ENCODE peak calls at places on chromosomes 6 and 20, in five cellular contexts. One of them, this sample, is unnamed.

GRCh38 chr6:17202526-17202925 is 78.6 kb upstream of the RBM24 start:
- DNase-seq in fibroblast of mammary gland: no peak
- DNase-seq in astrocyte of the cerebellum: no peak
- DNase-seq in spleen: no peak
- DNase-seq in GM12865: no peak
- DNase-seq in this sample: no peak

GRCh38 chr6:124963416-124964083 is 1.3 kb downstream of the RNF217 start:
- DNase-seq in fibroblast of mammary gland: peak
- DNase-seq in astrocyte of the cerebellum: no peak
- DNase-seq in spleen: no peak
- DNase-seq in GM12865: no peak
- DNase-seq in this sample: no peak

GRCh38 chr20:62219992-62220665 is at the start of gene HRH3:
- DNase-seq in fibroblast of mammary gland: no peak
- DNase-seq in astrocyte of the cerebellum: no peak
- DNase-seq in spleen: peak
- DNase-seq in GM12865: peak
- DNase-seq in this sample: no peak

GRCh38 chr6:42147138-42147562 is 4.7 kb upstream of the C6orf132 start:
- DNase-seq in fibroblast of mammary gland: no peak
- DNase-seq in astrocyte of the cerebellum: no peak
- DNase-seq in spleen: no peak
- DNase-seq in GM12865: no peak
- DNase-seq in this sample: no peak

GRCh38 chr6:17729223-17730077 is 22.7 kb upstream of the NUP153 start:
- DNase-seq in fibroblast of mammary gland: peak
- DNase-seq in astrocyte of the cerebellum: no peak
- DNase-seq in spleen: no peak
- DNase-seq in GM12865: no peak
- DNase-seq in this sample: no peak

GRCh38 chr6:125314019-125314581 is 12.3 kb upstream of the HDDC2 start:
- DNase-seq in fibroblast of mammary gland: peak
- DNase-seq in astrocyte of the cerebellum: peak
- DNase-seq in spleen: no peak
- DNase-seq in GM12865: peak
- DNase-seq in this sample: no peak

GRCh38 chr6:143510991-143511891 is at the start of gene FUCA2:
- DNase-seq in fibroblast of mammary gland: peak
- DNase-seq in astrocyte of the cerebellum: peak
- DNase-seq in spleen: peak
- DNase-seq in GM12865: peak
- DNase-seq in this sample: peak

GRCh38 chr20:9912858-9913434 is 74.1 kb upstream of the PAK5 start:
- DNase-seq in fibroblast of mammary gland: peak
- DNase-seq in astrocyte of the cerebellum: peak
- DNase-seq in spleen: no peak
- DNase-seq in GM12865: peak
- DNase-seq in this sample: peak

GRCh38 chr6:149354009-149354408 is 36.5 kb downstream of the TAB2 start:
- DNase-seq in fibroblast of mammary gland: no peak
- DNase-seq in astrocyte of the cerebellum: no peak
- DNase-seq in spleen: no peak
- DNase-seq in GM12865: no peak
- DNase-seq in this sample: no peak

GRCh38 chr6:48928937-48929336 is 534.1 kb downstream of the MMUT start:
- DNase-seq in fibroblast of mammary gland: no peak
- DNase-seq in astrocyte of the cerebellum: no peak
- DNase-seq in spleen: no peak
- DNase-seq in GM12865: no peak
- DNase-seq in this sample: no peak

GRCh38 chr20:23399568-23400241 is 21.6 kb downstream of the NAPB start:
- DNase-seq in fibroblast of mammary gland: peak
- DNase-seq in astrocyte of the cerebellum: peak
- DNase-seq in spleen: no peak
- DNase-seq in GM12865: peak
- DNase-seq in this sample: peak

GRCh38 chr20:62068997-62069396 is 3.3 kb upstream of the TAF4 start:
- DNase-seq in fibroblast of mammary gland: peak
- DNase-seq in astrocyte of the cerebellum: no peak
- DNase-seq in spleen: peak
- DNase-seq in GM12865: no peak
- DNase-seq in this sample: no peak

GRCh38 chr6:12962995-12963394 is 246.4 kb downstream of the PHACTR1 start:
- DNase-seq in fibroblast of mammary gland: no peak
- DNase-seq in astrocyte of the cerebellum: no peak
- DNase-seq in spleen: no peak
- DNase-seq in GM12865: peak
- DNase-seq in this sample: no peak

GRCh38 chr20:59818911-59819310 is 114.5 kb downstream of the SYCP2 start:
- DNase-seq in fibroblast of mammary gland: no peak
- DNase-seq in astrocyte of the cerebellum: no peak
- DNase-seq in spleen: peak
- DNase-seq in GM12865: no peak
- DNase-seq in this sample: no peak

GRCh38 chr6:4906942-4907300 is 96.9 kb downstream of the RPP40 start:
- DNase-seq in fibroblast of mammary gland: no peak
- DNase-seq in astrocyte of the cerebellum: no peak
- DNase-seq in spleen: no peak
- DNase-seq in GM12865: peak
- DNase-seq in this sample: no peak

GRCh38 chr20:20366896-20367680 is 816 bp upstream of the INSM1 start:
- DNase-seq in fibroblast of mammary gland: no peak
- DNase-seq in astrocyte of the cerebellum: no peak
- DNase-seq in spleen: no peak
- DNase-seq in GM12865: no peak
- DNase-seq in this sample: no peak

GRCh38 chr20:48057739-48058138 is 272.5 kb upstream of the SULF2 start:
- DNase-seq in fibroblast of mammary gland: no peak
- DNase-seq in astrocyte of the cerebellum: no peak
- DNase-seq in spleen: no peak
- DNase-seq in GM12865: no peak
- DNase-seq in this sample: no peak

GRCh38 chr6:158910484-158911075 is 89.4 kb downstream of the RSPH3 start:
- DNase-seq in fibroblast of mammary gland: no peak
- DNase-seq in astrocyte of the cerebellum: no peak
- DNase-seq in spleen: no peak
- DNase-seq in GM12865: peak
- DNase-seq in this sample: no peak

GRCh38 chr6:35710241-35710847 is 21.6 kb upstream of the FKBP5 start:
- DNase-seq in fibroblast of mammary gland: peak
- DNase-seq in astrocyte of the cerebellum: no peak
- DNase-seq in spleen: no peak
- DNase-seq in GM12865: no peak
- DNase-seq in this sample: no peak

GRCh38 chr6:82619573-82619972 is 256.0 kb downstream of the TPBG start:
- DNase-seq in fibroblast of mammary gland: no peak
- DNase-seq in astrocyte of the cerebellum: no peak
- DNase-seq in spleen: no peak
- DNase-seq in GM12865: no peak
- DNase-seq in this sample: no peak

GRCh38 chr6:82617648-82618047 is 254.0 kb downstream of the TPBG start:
- DNase-seq in fibroblast of mammary gland: peak
- DNase-seq in astrocyte of the cerebellum: no peak
- DNase-seq in spleen: no peak
- DNase-seq in GM12865: no peak
- DNase-seq in this sample: no peak

GRCh38 chr6:82612475-82612874 is 248.9 kb downstream of the TPBG start:
- DNase-seq in fibroblast of mammary gland: no peak
- DNase-seq in astrocyte of the cerebellum: no peak
- DNase-seq in spleen: no peak
- DNase-seq in GM12865: no peak
- DNase-seq in this sample: peak

GRCh38 chr6:82614518-82614917 is 250.9 kb downstream of the TPBG start:
- DNase-seq in fibroblast of mammary gland: no peak
- DNase-seq in astrocyte of the cerebellum: no peak
- DNase-seq in spleen: no peak
- DNase-seq in GM12865: no peak
- DNase-seq in this sample: no peak

GRCh38 chr6:82616386-82617028 is 252.9 kb downstream of the TPBG start:
- DNase-seq in fibroblast of mammary gland: peak
- DNase-seq in astrocyte of the cerebellum: no peak
- DNase-seq in spleen: no peak
- DNase-seq in GM12865: no peak
- DNase-seq in this sample: no peak
- H3K4me3 ChIP-seq in fibroblast of mammary gland: no peak
- H3K4me3 ChIP-seq in astrocyte of the cerebellum: no peak
- H3K4me3 ChIP-seq in spleen: no peak
- H3K4me3 ChIP-seq in GM12865: no peak
- H3K4me3 ChIP-seq in this sample: no peak

GRCh38 chr6:27500177-27500576 is 27.3 kb upstream of the ZNF184 start:
- DNase-seq in fibroblast of mammary gland: no peak
- DNase-seq in astrocyte of the cerebellum: no peak
- DNase-seq in spleen: no peak
- DNase-seq in GM12865: no peak
- DNase-seq in this sample: no peak

GRCh38 chr6:27492776-27493175 is 19.9 kb upstream of the ZNF184 start:
- DNase-seq in fibroblast of mammary gland: no peak
- DNase-seq in astrocyte of the cerebellum: no peak
- DNase-seq in spleen: no peak
- DNase-seq in GM12865: no peak
- DNase-seq in this sample: no peak

GRCh38 chr6:27494987-27495385 is 22.1 kb upstream of the ZNF184 start:
- DNase-seq in fibroblast of mammary gland: no peak
- DNase-seq in astrocyte of the cerebellum: no peak
- DNase-seq in spleen: no peak
- DNase-seq in GM12865: no peak
- DNase-seq in this sample: no peak

GRCh38 chr6:27494103-27494502 is 21.2 kb upstream of the ZNF184 start:
- DNase-seq in fibroblast of mammary gland: no peak
- DNase-seq in astrocyte of the cerebellum: no peak
- DNase-seq in spleen: no peak
- DNase-seq in GM12865: no peak
- DNase-seq in this sample: no peak

GRCh38 chr6:27495386-27496135 is 22.7 kb upstream of the ZNF184 start:
- DNase-seq in fibroblast of mammary gland: peak
- DNase-seq in astrocyte of the cerebellum: no peak
- DNase-seq in spleen: no peak
- DNase-seq in GM12865: peak
- DNase-seq in this sample: peak
- TF ChIP-seq CTCF in fibroblast of mammary gland: peak
- TF ChIP-seq CTCF in astrocyte of the cerebellum: no peak
- TF ChIP-seq CTCF in spleen: no peak
- TF ChIP-seq CTCF in GM12865: no peak
- TF ChIP-seq CTCF in this sample: peak

GRCh38 chr20:64047046-64047389 is 2.4 kb downstream of the SOX18 start:
- DNase-seq in fibroblast of mammary gland: no peak
- DNase-seq in astrocyte of the cerebellum: no peak
- DNase-seq in spleen: no peak
- DNase-seq in GM12865: no peak
- DNase-seq in this sample: no peak
- H3K4me3 ChIP-seq in fibroblast of mammary gland: no peak
- H3K4me3 ChIP-seq in astrocyte of the cerebellum: no peak
- H3K4me3 ChIP-seq in spleen: no peak
- H3K4me3 ChIP-seq in GM12865: no peak
- H3K4me3 ChIP-seq in this sample: no peak

GRCh38 chr6:33950891-33951889 is 147.4 kb upstream of the MLN start:
- DNase-seq in fibroblast of mammary gland: no peak
- DNase-seq in astrocyte of the cerebellum: no peak
- DNase-seq in spleen: peak
- DNase-seq in GM12865: no peak
- DNase-seq in this sample: no peak
- TF ChIP-seq CTCF in fibroblast of mammary gland: no peak
- TF ChIP-seq CTCF in astrocyte of the cerebellum: no peak
- TF ChIP-seq CTCF in spleen: no peak
- TF ChIP-seq CTCF in GM12865: no peak
- TF ChIP-seq CTCF in this sample: no peak

DNA sequence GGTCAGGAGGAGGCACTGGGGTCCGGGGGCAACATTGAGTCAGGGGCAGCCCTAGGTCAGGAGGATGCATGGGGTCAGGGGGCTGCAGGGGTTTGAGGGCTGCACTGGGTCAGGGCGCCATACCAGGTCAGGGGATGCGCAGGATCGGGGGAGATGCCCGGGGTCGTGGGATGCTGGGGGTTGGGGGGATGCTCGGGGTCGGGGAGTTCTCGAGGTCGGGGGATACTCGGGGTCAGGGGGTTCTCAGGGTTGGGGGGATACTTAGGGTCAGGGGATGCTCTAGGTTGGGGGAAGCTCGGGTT is 749 bp upstream of the EXOC2 start:
- DNase-seq in fibroblast of mammary gland: no peak
- DNase-seq in astrocyte of the cerebellum: no peak
- DNase-seq in spleen: no peak
- DNase-seq in GM12865: no peak
- DNase-seq in this sample: no peak
- H3K4me3 ChIP-seq in fibroblast of mammary gland: no peak
- H3K4me3 ChIP-seq in astrocyte of the cerebellum: peak
- H3K4me3 ChIP-seq in spleen: no peak
- H3K4me3 ChIP-seq in GM12865: peak
- H3K4me3 ChIP-seq in this sample: peak

GRCh38 chr6:115634899-115635298 is 425.8 kb downstream of the FRK start:
- DNase-seq in fibroblast of mammary gland: no peak
- DNase-seq in astrocyte of the cerebellum: no peak
- DNase-seq in spleen: no peak
- DNase-seq in GM12865: no peak
- DNase-seq in this sample: no peak
- TF ChIP-seq CTCF in fibroblast of mammary gland: no peak
- TF ChIP-seq CTCF in astrocyte of the cerebellum: no peak
- TF ChIP-seq CTCF in spleen: no peak
- TF ChIP-seq CTCF in GM12865: no peak
- TF ChIP-seq CTCF in this sample: no peak